ENCODE peak calls at places on chromosomes 7 and 10, in eight cellular contexts. G is ovary, L is gastrocnemius medialis, P is GM12878, E is Peyer's patch, N is transverse colon, Y is body of pancreas, H is uterus. B is an unnamed sample.

GRCh38 chr10:47152861-47153349 is 147.1 kb upstream of the GDF10 start:
- DNase-seq in G (no peak), L (no peak), P (no peak), E (no peak), N (no peak), Y (no peak), H (no peak), B (no peak)

GRCh38 chr7:103793614-103794013 is 195.8 kb downstream of the RELN start:
- DNase-seq in G (no peak), L (no peak), P (no peak), E (no peak), N (no peak), Y (no peak), H (no peak), B (no peak)

GRCh38 chr10:125878957-125879835 is 1.9 kb downstream of the DHX32 start:
- DNase-seq in G (no peak), L (no peak), P (no peak), E (no peak), N (no peak), Y (peak), H (no peak), B (no peak)

GRCh38 chr7:130897515-130898419 is 163.8 kb upstream of the KLF14 start:
- DNase-seq in G (no peak), L (no peak), P (peak), E (no peak), N (no peak), Y (no peak), H (no peak), B (no peak)

GRCh38 chr10:49744091-49744685 is 17.9 kb downstream of the OGDHL start:
- DNase-seq in G (no peak), L (no peak), P (no peak), E (no peak), N (no peak), Y (no peak), H (no peak), B (peak)

GRCh38 chr7:74212661-74213060 is 2.9 kb downstream of the LAT2 start:
- DNase-seq in G (no peak), L (no peak), P (no peak), E (no peak), N (no peak), Y (no peak), H (no peak), B (no peak)

GRCh38 chr10:77669892-77670291 is 32.3 kb upstream of the KCNMA1 start:
- DNase-seq in G (no peak), L (no peak), P (no peak), E (no peak), N (no peak), Y (no peak), H (no peak), B (no peak)

GRCh38 chr7:265192-265997 is 24.6 kb upstream of the FOXL3 start:
- DNase-seq in G (no peak), L (no peak), P (no peak), E (no peak), N (no peak), Y (no peak), H (no peak), B (no peak)

GRCh38 chr10:127228195-127228785 is 31.9 kb upstream of the INSYN2A start:
- DNase-seq in G (peak), L (no peak), P (no peak), E (no peak), N (no peak), Y (no peak), H (no peak), B (no peak)

GRCh38 chr7:39357648-39358047 is 208.6 kb upstream of the YAE1 start:
- DNase-seq in G (no peak), L (no peak), P (no peak), E (no peak), N (no peak), Y (no peak), H (no peak), B (no peak)

GRCh38 chr10:118108194-118109026 is 61.7 kb upstream of the RAB11FIP2 start:
- DNase-seq in G (no peak), L (no peak), P (no peak), E (no peak), N (no peak), Y (no peak), H (peak), B (no peak)

GRCh38 chr10:87734987-87735827 is 75.5 kb downstream of the PAPSS2 start:
- DNase-seq in G (peak), L (no peak), P (no peak), E (no peak), N (no peak), Y (peak), H (peak), B (no peak)

GRCh38 chr10:62093863-62094291 is 174.8 kb downstream of the RTKN2 start:
- DNase-seq in G (no peak), L (no peak), P (no peak), E (no peak), N (no peak), Y (no peak), H (no peak), B (no peak)

GRCh38 chr10:114024876-114025609 is 18.6 kb upstream of the ADRB1 start:
- DNase-seq in G (no peak), L (no peak), P (peak), E (no peak), N (no peak), Y (peak), H (no peak), B (peak)

GRCh38 chr7:97008275-97008917 is 3.0 kb downstream of the DLX6 start:
- DNase-seq in G (no peak), L (no peak), P (no peak), E (no peak), N (no peak), Y (no peak), H (no peak), B (no peak)

GRCh38 chr7:69049341-69049740 is 548.9 kb upstream of the AUTS2 start:
- DNase-seq in G (no peak), L (no peak), P (no peak), E (no peak), N (no peak), Y (no peak), H (no peak), B (no peak)

GRCh38 chr10:88113232-88113631 is 249.8 kb downstream of the PTEN start:
- DNase-seq in G (no peak), L (peak), P (no peak), E (peak), N (no peak), Y (no peak), H (no peak), B (no peak)

GRCh38 chr7:68411742-68412141 is 1186.5 kb upstream of the AUTS2 start:
- DNase-seq in G (no peak), L (no peak), P (no peak), E (no peak), N (no peak), Y (no peak), H (no peak), B (no peak)

GRCh38 chr7:44087914-44088838 is 5.8 kb upstream of the POLM start:
- DNase-seq in G (peak), L (no peak), P (no peak), E (no peak), N (no peak), Y (no peak), H (peak), B (no peak)

GRCh38 chr7:82172896-82173295 is 270.7 kb downstream of the CACNA2D1 start:
- DNase-seq in G (no peak), L (no peak), P (no peak), E (no peak), N (no peak), Y (no peak), H (no peak), B (no peak)

GRCh38 chr10:57222129-57222528 is 861.1 kb upstream of the ZWINT start:
- DNase-seq in G (no peak), L (no peak), P (no peak), E (no peak), N (no peak), Y (no peak), H (no peak), B (no peak)

GRCh38 chr7:127844707-127845331 is 186.4 kb downstream of the LRRC4 start:
- DNase-seq in G (peak), L (peak), P (no peak), E (peak), N (peak), Y (peak), H (peak), B (no peak)

GRCh38 chr7:123012435-123012834 is 16.9 kb upstream of the TAS2R16 start:
- DNase-seq in G (no peak), L (no peak), P (no peak), E (no peak), N (no peak), Y (no peak), H (no peak), B (no peak)

GRCh38 chr7:3039787-3040186 is 3.9 kb downstream of the CARD11 start:
- DNase-seq in G (no peak), L (no peak), P (no peak), E (no peak), N (no peak), Y (no peak), H (no peak), B (no peak)

GRCh38 chr10:131436467-131436866 is 124.9 kb upstream of the TCERG1L start:
- DNase-seq in G (no peak), L (no peak), P (no peak), E (no peak), N (no peak), Y (no peak), H (no peak), B (no peak)

GRCh38 chr7:99258501-99258900 is 14.1 kb upstream of the MYH16 start:
- DNase-seq in G (no peak), L (no peak), P (no peak), E (no peak), N (no peak), Y (no peak), H (no peak), B (no peak)

GRCh38 chr10:12720217-12720981 is 281.1 kb downstream of the CCDC3 start:
- DNase-seq in G (no peak), L (peak), P (no peak), E (peak), N (peak), Y (peak), H (peak), B (peak)

GRCh38 chr10:3757638-3758490 is 27.1 kb downstream of the KLF6 start:
- DNase-seq in G (no peak), L (no peak), P (peak), E (peak), N (no peak), Y (no peak), H (no peak), B (peak)

GRCh38 chr7:138849701-138850100 is 51.7 kb upstream of the ATP6V0A4 start:
- DNase-seq in G (no peak), L (no peak), P (no peak), E (no peak), N (no peak), Y (no peak), H (no peak), B (no peak)

GRCh38 chr10:124738441-124738840 is 5.7 kb downstream of the FAM53B start:
- DNase-seq in G (no peak), L (no peak), P (no peak), E (no peak), N (no peak), Y (no peak), H (peak), B (peak)

GRCh38 chr7:139095194-139095659 is 14.3 kb downstream of the ZC3HAV1 start:
- DNase-seq in G (no peak), L (no peak), P (peak), E (peak), N (peak), Y (peak), H (no peak), B (no peak)

GRCh38 chr7:92781117-92781720 is 55.2 kb downstream of the CDK6 start:
- DNase-seq in G (peak), L (no peak), P (no peak), E (no peak), N (no peak), Y (no peak), H (peak), B (no peak)

GRCh38 chr10:45420453-45421192 is 46.6 kb downstream of the ALOX5 start:
- DNase-seq in G (peak), L (peak), P (peak), E (peak), N (peak), Y (peak), H (peak), B (peak)

GRCh38 chr10:126595160-126595559 is 75.3 kb downstream of the C10orf90 start:
- DNase-seq in G (no peak), L (no peak), P (no peak), E (no peak), N (no peak), Y (no peak), H (no peak), B (no peak)

GRCh38 chr7:148940702-148941597 is 56.9 kb upstream of the EZH2 start:
- DNase-seq in G (peak), L (peak), P (peak), E (peak), N (peak), Y (peak), H (peak), B (peak)
- TF ChIP-seq POLR2A in G (peak), L (peak), P (peak), E (no peak), N (peak), Y (peak), H (no peak), B (no peak)

DNA sequence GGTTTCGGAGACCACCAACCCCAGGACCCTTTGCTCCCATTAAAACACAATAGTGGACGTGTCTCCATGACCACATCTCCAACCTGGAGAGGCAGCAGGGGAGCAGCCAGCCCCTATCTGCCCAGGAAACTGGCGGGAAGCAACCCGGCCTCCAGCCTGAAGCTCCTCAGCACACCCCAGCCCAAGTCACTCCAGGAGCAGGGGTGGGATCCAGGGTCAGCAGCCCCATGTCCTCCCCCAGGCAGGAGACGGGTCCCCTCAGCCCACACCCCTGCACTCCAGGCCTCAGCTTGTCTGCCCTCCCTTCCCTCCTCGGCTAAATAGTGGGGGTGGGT is 601 bp downstream of the ADAM8 start:
- DNase-seq in G (no peak), L (no peak), P (no peak), E (no peak), N (no peak), Y (no peak), H (no peak), B (no peak)
- H3K4me3 ChIP-seq in G (no peak), L (no peak), P (peak), E (peak), N (peak), Y (no peak), H (no peak), B (no peak)

GRCh38 chr7:41978858-41979257 is 258.2 kb downstream of the GLI3 start:
- DNase-seq in G (no peak), L (no peak), P (no peak), E (no peak), N (no peak), Y (no peak), H (no peak), B (no peak)

GRCh38 chr7:41976411-41976810 is 260.6 kb downstream of the GLI3 start:
- DNase-seq in G (no peak), L (no peak), P (no peak), E (no peak), N (no peak), Y (no peak), H (no peak), B (no peak)

GRCh38 chr7:41977165-41977651 is 259.8 kb downstream of the GLI3 start:
- DNase-seq in G (no peak), L (peak), P (no peak), E (no peak), N (no peak), Y (peak), H (peak), B (no peak)

GRCh38 chr7:41981046-41982040 is 255.7 kb downstream of the GLI3 start:
- DNase-seq in G (no peak), L (no peak), P (no peak), E (no peak), N (no peak), Y (no peak), H (no peak), B (no peak)

GRCh38 chr7:41979834-41980307 is 257.1 kb downstream of the GLI3 start:
- DNase-seq in G (peak), L (no peak), P (no peak), E (no peak), N (no peak), Y (peak), H (peak), B (no peak)
- TF ChIP-seq POLR2A in G (no peak), L (no peak), P (no peak), E (no peak), N (no peak), Y (no peak), H (no peak), B (no peak)

GRCh38 chr10:26699631-26700030 is 2.1 kb downstream of the PDSS1 start:
- DNase-seq in G (no peak), L (no peak), P (no peak), E (no peak), N (no peak), Y (no peak), H (no peak), B (no peak)

GRCh38 chr10:26697922-26698608 is 564 bp downstream of the PDSS1 start:
- DNase-seq in G (no peak), L (no peak), P (no peak), E (no peak), N (no peak), Y (no peak), H (no peak), B (no peak)

GRCh38 chr10:26697163-26697921 is at the start of gene PDSS1:
- DNase-seq in G (peak), L (peak), P (peak), E (peak), N (peak), Y (peak), H (peak), B (peak)

GRCh38 chr10:26696786-26697162 is 727 bp upstream of the PDSS1 start:
- DNase-seq in G (no peak), L (peak), P (peak), E (no peak), N (no peak), Y (no peak), H (no peak), B (peak)

DNA sequence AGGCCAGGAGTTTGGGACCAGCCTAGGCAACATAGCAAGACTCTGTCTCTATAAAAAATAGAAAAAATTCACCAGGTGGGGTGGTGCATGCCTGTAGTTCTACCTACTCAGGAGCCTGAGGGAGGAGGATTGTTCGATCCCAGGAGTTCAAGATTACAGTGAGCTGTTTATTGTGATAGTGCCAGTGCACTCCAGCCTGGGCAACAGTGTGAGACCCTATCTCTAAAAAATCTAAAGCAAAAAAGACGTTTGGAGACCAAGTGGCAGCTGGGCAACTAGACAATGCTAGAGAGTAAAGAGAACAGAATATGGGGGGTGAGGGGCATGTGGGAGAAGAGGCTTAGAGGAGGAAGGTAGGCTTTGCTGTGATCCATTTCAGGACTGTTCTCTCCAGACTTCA is 1.4 kb downstream of the PDSS1 start:
- DNase-seq in G (no peak), L (no peak), P (no peak), E (no peak), N (no peak), Y (no peak), H (no peak), B (no peak)
- H3K4me3 ChIP-seq in G (no peak), L (peak), P (peak), E (peak), N (peak), Y (no peak), H (no peak), B (no peak)

GRCh38 chr10:93494494-93494893 is 1.9 kb upstream of the CEP55 start:
- DNase-seq in G (no peak), L (no peak), P (no peak), E (no peak), N (no peak), Y (no peak), H (no peak), B (no peak)

GRCh38 chr10:93493162-93493561 is 3.2 kb upstream of the CEP55 start:
- DNase-seq in G (no peak), L (no peak), P (no peak), E (no peak), N (no peak), Y (no peak), H (no peak), B (no peak)

GRCh38 chr10:93498196-93498595 is 1.8 kb downstream of the CEP55 start:
- DNase-seq in G (no peak), L (no peak), P (no peak), E (no peak), N (no peak), Y (no peak), H (no peak), B (no peak)

GRCh38 chr10:93495654-93496321 is 624 bp upstream of the CEP55 start:
- DNase-seq in G (no peak), L (no peak), P (no peak), E (peak), N (peak), Y (no peak), H (no peak), B (peak)

DNA sequence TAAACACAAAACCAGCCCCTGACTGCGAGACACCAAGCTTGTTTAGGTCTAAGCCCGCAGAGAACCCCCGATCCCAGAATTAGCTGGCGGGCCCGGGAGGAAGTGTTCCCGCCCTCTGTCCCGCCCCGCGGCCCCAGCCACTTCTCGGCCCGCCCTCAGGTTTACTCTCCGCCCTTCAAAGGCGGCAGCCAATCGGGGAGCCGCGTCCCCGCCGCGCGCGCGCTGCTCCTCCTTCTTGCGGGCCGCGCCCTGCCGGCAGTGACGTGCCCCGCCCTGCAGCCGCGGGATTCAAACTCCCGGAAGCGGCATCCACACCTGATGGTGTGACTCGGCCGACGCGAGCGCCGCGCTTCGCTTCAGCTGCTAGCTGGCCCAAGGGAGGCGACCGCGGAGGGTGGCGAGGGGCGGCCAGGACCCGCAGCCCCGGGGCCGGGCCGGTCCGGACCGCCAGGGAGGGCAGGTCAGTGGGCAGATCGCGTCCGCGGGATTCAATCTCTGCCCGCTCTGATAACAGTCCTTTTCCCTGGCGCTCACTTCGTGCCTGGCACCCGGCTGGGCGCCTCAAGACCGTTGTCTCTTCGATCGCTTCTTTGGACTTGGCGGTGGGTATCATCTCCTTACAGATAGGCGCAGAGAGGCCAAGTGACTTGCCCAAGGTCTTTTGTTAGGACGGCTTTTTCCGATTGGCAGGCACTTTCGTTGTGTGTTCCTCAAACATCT is at the start of gene CEP55:
- DNase-seq in G (peak), L (peak), P (peak), E (peak), N (peak), Y (peak), H (peak), B (peak)
- TF ChIP-seq POLR2A in G (no peak), L (peak), P (peak), E (no peak), N (no peak), Y (no peak), H (peak), B (no peak)

DNA sequence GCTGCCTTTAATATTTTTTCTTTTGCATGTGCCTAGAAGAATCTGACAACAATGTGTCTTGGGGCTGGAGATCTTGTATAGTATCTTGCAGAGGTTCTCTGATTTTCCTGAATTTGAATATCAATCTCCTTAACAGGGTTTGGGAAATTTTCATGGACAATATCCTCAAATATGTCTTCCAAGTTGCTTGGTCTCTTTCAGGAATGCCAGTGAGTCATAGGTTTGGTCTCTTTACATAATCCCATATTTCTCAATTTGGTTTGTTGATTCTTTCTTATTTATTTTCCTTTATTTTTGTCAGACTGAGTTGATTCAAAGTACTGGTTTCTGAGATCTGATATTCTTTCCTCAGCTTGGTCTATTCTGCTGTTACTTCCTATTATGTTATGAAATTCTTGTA is 208.7 kb upstream of the GLI3 start:
- DNase-seq in G (no peak), L (no peak), P (no peak), E (no peak), N (no peak), Y (no peak), H (no peak), B (no peak)
- H3K4me3 ChIP-seq in G (no peak), L (no peak), P (no peak), E (no peak), N (no peak), Y (no peak), H (no peak), B (no peak)

B was measured in lower leg skin.